ENCODE peak calls at places on chromosome 14, in four cellular contexts. G is HepG2, C is HCT116, H is K562. V is an unnamed sample. For H3K4me1, the result is how much of the 10 kb centered on the place peaks cover.

GRCh38 chr14:61183486-61183885 is 97.7 kb downstream of the TMEM30B start:
- DNase-seq in C (no peak), G (no peak), H (no peak), V (no peak)

GRCh38 chr14:81400202-81400678 is at the start of gene STON2:
- DNase-seq in H (peak), C (peak), G (no peak), V (no peak)

GRCh38 chr14:81868172-81868571 is 334.5 kb upstream of the SEL1L start:
- DNase-seq in G (no peak), H (no peak), C (no peak), V (no peak)

GRCh38 chr14:87935895-87936294 is 57.1 kb downstream of the GALC start:
- DNase-seq in C (no peak), G (no peak), H (no peak), V (no peak)

GRCh38 chr14:87133073-87133815 is 859.7 kb downstream of the GALC start:
- DNase-seq in G (no peak), H (no peak), C (no peak), V (no peak)

GRCh38 chr14:58646479-58646878 is 8.7 kb downstream of the DACT1 start:
- DNase-seq in H (peak), G (no peak), C (no peak), V (no peak)

GRCh38 chr14:78074546-78074945 is 95.6 kb upstream of the NRXN3 start:
- DNase-seq in G (no peak), H (no peak), C (no peak), V (no peak)

GRCh38 chr14:41749425-41749824 is 142.7 kb downstream of the LRFN5 start:
- DNase-seq in C (no peak), H (no peak), G (peak), V (no peak)

GRCh38 chr14:37992489-37992888 is 215.2 kb upstream of the SSTR1 start:
- DNase-seq in C (no peak), G (no peak), H (no peak), V (no peak)

GRCh38 chr14:59698793-59699192 is 122.2 kb upstream of the CCDC175 start:
- DNase-seq in C (no peak), H (no peak), G (no peak), V (no peak)

GRCh38 chr14:91839754-91840153 is 27.6 kb downstream of the TC2N start:
- DNase-seq in G (no peak), H (no peak), C (no peak), V (no peak)

GRCh38 chr14:57089901-57090300 is 178.8 kb downstream of the EXOC5 start:
- DNase-seq in H (no peak), G (no peak), C (no peak), V (no peak)

GRCh38 chr14:64465208-64465821 is at the start of gene AKAP5:
- DNase-seq in C (no peak), G (peak), H (peak), V (no peak)

GRCh38 chr14:88521818-88522217 is 33.0 kb downstream of the PTPN21 start:
- DNase-seq in G (no peak), C (no peak), H (no peak), V (no peak)

GRCh38 chr14:81550001-81550642 is 16.5 kb upstream of the SEL1L start:
- DNase-seq in G (no peak), H (no peak), C (no peak), V (no peak)

GRCh38 chr14:62097824-62098223 is 335.6 kb downstream of the SNAPC1 start:
- DNase-seq in C (no peak), H (no peak), G (no peak), V (no peak)

GRCh38 chr14:89720741-89721315 is 233.7 kb downstream of the EFCAB11 start:
- DNase-seq in G (no peak), H (no peak), C (no peak), V (no peak)

GRCh38 chr14:71648725-71649124 is 283.5 kb upstream of the RGS6 start:
- DNase-seq in H (no peak), G (peak), C (no peak), V (no peak)

GRCh38 chr14:36747411-36748184 is 85.9 kb downstream of the PAX9 start:
- DNase-seq in G (peak), C (no peak), H (peak), V (no peak)

GRCh38 chr14:92652413-92653151 is 95.8 kb downstream of the LGMN start:
- DNase-seq in G (no peak), H (no peak), C (no peak), V (no peak)

GRCh38 chr14:20698018-20698329 is 9.4 kb downstream of the ANG start:
- DNase-seq in H (no peak), C (no peak), G (no peak), V (no peak)
- H3K4me1 ChIP-seq in H (under half), C (under half), G (under half), V (under half)

DNA sequence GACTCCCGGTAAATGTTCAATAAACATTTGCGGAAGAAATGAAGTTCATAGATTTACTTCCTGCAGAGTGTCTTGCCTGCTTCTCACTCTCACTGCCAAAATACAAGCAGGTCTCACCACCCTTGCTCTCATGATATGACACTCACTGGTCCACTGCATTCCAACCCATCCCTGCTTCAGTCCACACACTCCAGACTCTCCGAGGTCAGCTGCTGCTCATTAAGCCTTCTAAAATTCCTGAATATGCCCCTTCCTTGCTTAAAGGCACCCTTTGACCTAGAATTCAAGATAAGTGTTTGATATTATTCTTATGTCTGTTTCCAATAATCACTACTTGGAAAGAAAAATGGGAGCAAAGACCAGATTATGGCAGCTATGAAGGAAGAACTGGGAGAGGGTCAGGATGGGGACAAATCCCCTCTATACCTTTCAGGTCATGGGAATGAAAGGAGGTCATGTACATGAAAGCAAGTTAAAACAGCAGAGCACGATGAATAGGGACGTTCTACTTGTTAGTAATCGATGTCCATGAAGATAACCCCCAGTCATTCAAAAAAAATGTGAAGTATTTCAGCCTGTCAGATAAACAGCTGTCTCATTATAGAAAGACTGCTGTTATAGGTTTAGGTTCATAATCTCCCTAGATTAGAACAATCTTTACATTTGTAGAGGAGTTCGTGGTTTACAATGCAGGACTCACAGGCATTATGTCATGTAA is 10.5 kb upstream of the NID2 start:
- DNase-seq in H (no peak), C (no peak), G (peak), V (no peak)
- TF ChIP-seq TCF7L2 in H (no peak), C (no peak), G (no peak), V (no peak)

DNA sequence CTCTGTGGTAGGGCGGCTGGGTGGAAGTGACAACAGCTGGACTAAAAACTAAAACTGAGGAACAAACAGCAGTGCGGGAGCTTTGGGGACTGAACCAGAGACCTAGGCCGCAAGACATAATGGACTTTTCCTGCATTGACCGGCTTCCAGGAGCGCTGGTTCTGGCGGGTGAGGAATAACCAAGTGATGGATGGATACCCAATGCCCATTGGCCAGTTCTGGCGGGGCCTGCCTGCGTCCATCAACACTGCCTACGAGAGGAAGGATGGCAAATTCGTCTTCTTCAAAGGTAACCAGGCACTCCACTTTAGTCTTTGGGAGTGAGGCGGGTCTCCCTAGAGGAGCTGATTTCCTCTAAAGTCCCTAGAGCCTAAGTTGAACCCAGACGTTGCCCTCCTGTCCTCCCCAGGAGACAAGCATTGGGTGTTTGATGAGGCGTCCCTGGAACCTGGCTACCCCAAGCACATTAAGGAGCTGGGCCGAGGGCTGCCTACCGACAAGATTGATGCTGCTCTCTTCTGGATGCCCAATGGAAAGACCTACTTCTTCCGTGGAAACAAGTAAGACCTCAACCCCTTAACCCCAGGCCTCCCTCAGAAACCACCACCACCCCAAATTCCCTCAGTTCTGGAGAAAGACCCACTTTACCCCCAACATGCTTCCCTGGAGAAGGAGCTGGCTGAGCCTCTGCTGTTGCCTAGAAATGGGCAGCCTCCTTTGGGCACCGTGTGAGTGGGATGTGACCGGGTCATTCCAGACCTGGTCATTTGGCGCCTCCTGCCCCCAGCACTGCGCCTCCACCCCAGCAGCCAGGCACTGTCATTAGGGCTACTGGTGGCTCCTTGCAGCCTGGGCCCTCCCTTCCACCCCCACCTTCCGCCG is 8.1 kb downstream of the MMP14 start:
- DNase-seq in G (no peak), C (no peak), H (no peak), V (no peak)
- H3K27ac ChIP-seq in G (no peak), C (no peak), H (no peak), V (no peak)

GRCh38 chr14:31196839-31197477 is 10.6 kb downstream of the HECTD1 start:
- DNase-seq in G (no peak), C (no peak), H (peak), V (no peak)

GRCh38 chr14:31201111-31201510 is 6.5 kb downstream of the HECTD1 start:
- DNase-seq in H (no peak), C (no peak), G (no peak), V (no peak)

GRCh38 chr14:31194661-31195060 is 12.9 kb downstream of the HECTD1 start:
- DNase-seq in G (no peak), C (no peak), H (no peak), V (no peak)

GRCh38 chr14:31194095-31194494 is 13.5 kb downstream of the HECTD1 start:
- DNase-seq in H (no peak), G (no peak), C (no peak), V (no peak)

DNA sequence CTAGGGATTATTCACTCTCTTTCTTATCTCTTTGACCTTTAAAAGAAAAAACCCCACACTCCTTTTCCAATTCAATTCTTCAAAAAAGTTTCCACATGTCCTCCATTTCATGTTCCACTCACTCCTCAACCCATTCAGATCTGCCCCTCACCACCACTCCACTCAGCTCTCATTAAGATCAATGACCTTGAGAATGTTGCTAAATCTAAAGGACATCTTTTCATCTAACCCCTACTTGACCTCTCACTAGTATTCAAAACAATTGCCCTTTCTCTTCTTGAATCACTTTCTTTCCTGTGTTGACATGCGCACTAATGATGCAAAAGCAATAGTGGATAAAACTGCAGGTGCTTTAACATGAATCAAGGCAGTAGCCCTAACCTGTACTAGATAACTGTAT is 9.9 kb downstream of the HECTD1 start:
- DNase-seq in H (no peak), C (no peak), G (peak), V (no peak)
- H3K4me1 ChIP-seq in H (under half), C (half or more), G (half or more), V (under half)

DNA sequence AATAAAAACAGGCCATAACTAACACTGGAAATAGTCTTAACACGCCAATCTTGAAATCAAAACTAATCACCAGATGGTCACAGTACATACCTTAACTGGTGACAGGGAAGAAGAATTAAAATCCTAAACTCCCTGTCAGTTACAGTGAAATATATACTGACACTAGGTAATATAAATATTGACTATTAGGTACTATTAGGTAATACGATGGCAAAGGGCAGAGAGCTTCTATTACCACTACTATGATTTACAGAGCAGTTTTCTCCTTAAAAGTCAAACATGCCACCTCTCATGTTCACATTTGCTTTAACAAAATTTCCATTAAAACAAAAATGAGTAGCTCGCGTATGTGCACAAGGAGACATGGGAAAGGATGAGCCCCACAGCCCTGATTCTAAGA is 19.2 kb downstream of the SETD3 start:
- DNase-seq in H (no peak), G (no peak), C (no peak), V (no peak)
- TF ChIP-seq TCF7L2 in H (no peak), G (no peak), C (no peak), V (no peak)

GRCh38 chr14:103502877-103503276 is 19.8 kb downstream of the CKB start:
- DNase-seq in C (no peak), H (no peak), G (no peak), V (no peak)

GRCh38 chr14:103500148-103500990 is 22.3 kb downstream of the CKB start:
- DNase-seq in C (no peak), H (peak), G (peak), V (no peak)

GRCh38 chr14:103499709-103500108 is 22.9 kb downstream of the CKB start:
- DNase-seq in C (no peak), H (no peak), G (no peak), V (no peak)

GRCh38 chr14:103501921-103502669 is 20.5 kb downstream of the CKB start:
- DNase-seq in G (no peak), C (no peak), H (no peak), V (no peak)

DNA sequence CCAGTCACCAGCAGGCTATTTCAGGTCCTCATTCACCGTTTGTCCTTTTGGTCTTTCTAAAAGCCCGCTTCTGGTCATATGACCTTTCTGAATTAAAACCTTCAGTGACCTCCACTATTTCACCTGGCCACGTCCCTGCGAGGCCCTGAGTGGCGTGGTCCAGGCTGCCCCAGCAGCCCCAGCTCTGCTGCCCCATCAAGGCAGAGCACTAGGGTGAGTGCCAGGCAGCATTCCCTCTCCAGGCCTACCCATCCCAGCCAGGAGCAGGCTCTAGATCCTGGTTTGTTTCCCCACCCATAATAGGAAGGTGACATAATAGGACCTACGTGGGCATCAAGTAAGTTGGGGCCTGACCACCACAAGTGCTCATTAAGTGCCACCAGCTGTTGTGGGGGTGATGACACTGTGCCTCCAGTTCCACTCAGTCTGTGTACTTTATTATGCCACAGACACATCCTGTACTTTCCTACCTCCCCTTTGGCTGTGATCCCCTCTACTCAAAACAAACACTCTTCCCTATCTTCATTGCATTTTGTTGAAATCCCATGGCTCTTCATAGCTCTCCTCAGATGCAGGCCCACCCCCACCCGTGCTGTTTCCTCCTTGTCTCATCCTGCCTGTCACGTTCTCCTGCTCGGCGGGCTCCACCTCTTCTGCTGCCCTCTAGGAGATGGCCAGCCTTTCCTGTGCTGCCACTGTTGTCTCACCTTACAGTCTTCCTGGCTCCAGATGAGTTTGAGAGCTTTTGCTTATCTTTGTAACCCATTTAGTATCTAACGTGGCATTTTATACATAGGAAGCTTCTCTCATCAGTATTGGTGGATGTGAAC is 21.4 kb downstream of the CKB start:
- DNase-seq in G (no peak), C (no peak), H (no peak), V (no peak)
- H3K27ac ChIP-seq in G (no peak), C (no peak), H (no peak), V (no peak)

GRCh38 chr14:99599440-99599839 is 4.6 kb downstream of the CCDC85C start:
- DNase-seq in G (no peak), H (no peak), C (no peak), V (no peak)

GRCh38 chr14:99600232-99600888 is 3.6 kb downstream of the CCDC85C start:
- DNase-seq in G (no peak), C (no peak), H (peak), V (no peak)

GRCh38 chr14:99602788-99603415 is 1.1 kb downstream of the CCDC85C start:
- DNase-seq in C (no peak), G (no peak), H (no peak), V (no peak)

GRCh38 chr14:99602054-99602787 is 1.8 kb downstream of the CCDC85C start:
- DNase-seq in H (peak), G (peak), C (no peak), V (no peak)

DNA sequence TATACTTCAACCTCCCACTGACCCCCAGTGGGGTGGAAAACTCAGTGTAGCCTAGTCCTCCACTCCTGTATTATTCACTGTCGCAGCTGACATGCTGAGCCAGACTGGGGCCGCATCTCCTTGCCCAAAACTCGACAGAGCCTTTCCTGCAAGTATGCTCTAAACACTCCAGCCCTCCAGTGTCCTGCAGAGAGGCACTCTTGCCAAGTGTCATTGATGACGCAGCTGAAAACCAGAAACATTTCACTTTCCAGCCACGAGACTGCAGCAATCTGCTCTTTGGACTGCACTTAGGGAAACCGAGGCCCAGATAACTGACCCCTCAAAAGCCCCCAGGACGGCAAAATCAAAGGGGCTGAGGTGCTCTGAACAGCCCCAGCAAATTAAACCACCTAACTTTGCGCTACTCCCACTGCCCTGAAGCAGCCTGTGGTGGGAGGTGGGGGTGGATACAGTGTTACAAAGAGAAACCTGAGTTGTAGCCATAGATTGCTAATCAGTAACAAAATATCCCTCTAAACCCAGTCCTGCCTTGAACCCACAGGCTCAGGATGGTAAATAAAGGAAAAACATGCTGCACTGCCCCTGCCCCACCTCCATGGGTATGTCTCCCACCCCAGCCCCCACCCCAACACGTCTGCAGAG is 2.6 kb downstream of the CCDC85C start:
- DNase-seq in H (no peak), G (peak), C (no peak), V (no peak)
- H3K4me1 ChIP-seq in H (under half), G (half or more), C (under half), V (half or more)

GRCh38 chr14:65926504-65926903 is 514.0 kb downstream of the FUT8 start:
- DNase-seq in H (no peak), G (no peak), C (no peak), V (no peak)
- TF ChIP-seq TCF7L2 in H (no peak), G (no peak), C (no peak), V (no peak)

GRCh38 chr14:101363880-101364391 is 197.4 kb upstream of the DIO3 start:
- DNase-seq in G (no peak), H (no peak), C (no peak), V (no peak)
- H3K27ac ChIP-seq in G (no peak), H (no peak), C (no peak), V (no peak)

DNA sequence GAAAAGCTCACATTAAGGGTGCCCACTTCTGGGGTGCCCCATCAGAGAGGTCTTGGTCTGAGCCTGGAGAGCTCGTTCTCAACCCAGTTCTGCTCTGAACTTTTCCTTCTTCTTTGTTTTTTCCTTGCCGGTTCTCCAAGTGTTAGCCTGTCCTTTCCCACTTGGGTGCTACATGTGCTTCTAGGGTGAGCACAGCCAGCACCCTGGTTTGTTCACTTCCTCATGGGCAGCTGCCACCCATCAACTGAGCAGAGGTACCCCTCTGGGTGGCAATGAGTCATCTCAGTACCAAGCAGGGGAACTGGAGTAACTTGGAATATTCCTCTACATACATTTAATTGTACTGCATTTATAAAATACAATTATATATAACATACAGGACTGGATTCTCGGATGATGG is 3.9 kb upstream of the SYNE3 start:
- DNase-seq in C (no peak), H (no peak), G (no peak), V (no peak)
- H3K4me1 ChIP-seq in C (half or more), H (under half), G (half or more), V (under half)